ENCODE peak calls at places on chromosomes 1 and 21, in four cellular contexts. One of them, this sample, is unnamed.

GRCh38 chr21:9756677-9757076 is 764.7 kb upstream of the TPTE start:
- DNase-seq in effector memory CD4-positive, alpha-beta T cell: no peak
- DNase-seq in CD4-positive, alpha-beta memory T cell: no peak
- DNase-seq in GM23248: no peak
- DNase-seq in this sample: no peak

GRCh38 chr1:6007318-6008083 is 15.3 kb upstream of the NPHP4 start:
- DNase-seq in CD4-positive, alpha-beta memory T cell: peak; percentile 37
- DNase-seq in GM23248: no peak
- DNase-seq in effector memory CD4-positive, alpha-beta T cell: no peak
- DNase-seq in this sample: no peak

GRCh38 chr1:86394416-86394815 is 1.7 kb downstream of the ODF2L start:
- DNase-seq in GM23248: peak; percentile 76
- DNase-seq in effector memory CD4-positive, alpha-beta T cell: no peak
- DNase-seq in CD4-positive, alpha-beta memory T cell: peak; percentile 1
- DNase-seq in this sample: no peak

GRCh38 chr1:22414244-22414751 is 37.4 kb upstream of the ZBTB40 start:
- DNase-seq in GM23248: no peak
- DNase-seq in effector memory CD4-positive, alpha-beta T cell: no peak
- DNase-seq in CD4-positive, alpha-beta memory T cell: no peak
- DNase-seq in this sample: no peak

GRCh38 chr1:186418503-186418902 is 42.4 kb downstream of the PDC start:
- DNase-seq in CD4-positive, alpha-beta memory T cell: no peak
- DNase-seq in effector memory CD4-positive, alpha-beta T cell: no peak
- DNase-seq in GM23248: no peak
- DNase-seq in this sample: no peak

GRCh38 chr1:69167876-69168275 is 399.8 kb upstream of the LRRC7 start:
- DNase-seq in GM23248: no peak
- DNase-seq in effector memory CD4-positive, alpha-beta T cell: no peak
- DNase-seq in CD4-positive, alpha-beta memory T cell: no peak
- DNase-seq in this sample: no peak

GRCh38 chr1:25011966-25012625 is 82.0 kb upstream of the RUNX3 start:
- DNase-seq in GM23248: no peak
- DNase-seq in CD4-positive, alpha-beta memory T cell: no peak
- DNase-seq in effector memory CD4-positive, alpha-beta T cell: no peak
- DNase-seq in this sample: no peak

GRCh38 chr1:24888971-24889670 is 41.0 kb downstream of the RUNX3 start:
- DNase-seq in CD4-positive, alpha-beta memory T cell: no peak
- DNase-seq in effector memory CD4-positive, alpha-beta T cell: no peak
- DNase-seq in GM23248: peak; percentile 91
- DNase-seq in this sample: no peak

GRCh38 chr1:238830036-238830611 is 556.2 kb upstream of the CHRM3 start:
- DNase-seq in GM23248: no peak
- DNase-seq in CD4-positive, alpha-beta memory T cell: no peak
- DNase-seq in effector memory CD4-positive, alpha-beta T cell: no peak
- DNase-seq in this sample: no peak

GRCh38 chr1:200558866-200559459 is 61.6 kb downstream of the KIF14 start:
- DNase-seq in GM23248: peak; percentile 73
- DNase-seq in CD4-positive, alpha-beta memory T cell: peak; percentile 8
- DNase-seq in effector memory CD4-positive, alpha-beta T cell: no peak
- DNase-seq in this sample: peak; percentile 22

GRCh38 chr1:54268714-54269297 is 68.8 kb downstream of the MRPL37 start:
- DNase-seq in effector memory CD4-positive, alpha-beta T cell: no peak
- DNase-seq in GM23248: no peak
- DNase-seq in CD4-positive, alpha-beta memory T cell: no peak
- DNase-seq in this sample: no peak

GRCh38 chr1:21077085-21077484 is 99.6 kb downstream of the EIF4G3 start:
- DNase-seq in CD4-positive, alpha-beta memory T cell: no peak
- DNase-seq in GM23248: peak; percentile 71
- DNase-seq in effector memory CD4-positive, alpha-beta T cell: no peak
- DNase-seq in this sample: no peak

GRCh38 chr1:201840055-201840454 is 11.1 kb downstream of the IPO9 start:
- DNase-seq in effector memory CD4-positive, alpha-beta T cell: no peak
- DNase-seq in GM23248: no peak
- DNase-seq in CD4-positive, alpha-beta memory T cell: no peak
- DNase-seq in this sample: no peak

GRCh38 chr1:202567747-202568146 is 142.5 kb downstream of the SYT2 start:
- DNase-seq in CD4-positive, alpha-beta memory T cell: no peak
- DNase-seq in GM23248: peak; percentile 64
- DNase-seq in effector memory CD4-positive, alpha-beta T cell: no peak
- DNase-seq in this sample: no peak

GRCh38 chr1:220786337-220787068 is at the start of gene MTARC1:
- DNase-seq in GM23248: peak; percentile 70
- DNase-seq in effector memory CD4-positive, alpha-beta T cell: no peak
- DNase-seq in CD4-positive, alpha-beta memory T cell: no peak
- DNase-seq in this sample: peak; percentile 52

GRCh38 chr21:45258476-45258875 is 29.2 kb downstream of the POFUT2 start:
- DNase-seq in effector memory CD4-positive, alpha-beta T cell: no peak
- DNase-seq in CD4-positive, alpha-beta memory T cell: no peak
- DNase-seq in GM23248: no peak
- DNase-seq in this sample: no peak

GRCh38 chr1:60865146-60865545 is 217.2 kb upstream of the NFIA start:
- DNase-seq in GM23248: no peak
- DNase-seq in CD4-positive, alpha-beta memory T cell: no peak
- DNase-seq in effector memory CD4-positive, alpha-beta T cell: no peak
- DNase-seq in this sample: no peak

GRCh38 chr1:96918406-96918805 is 196.8 kb downstream of the PTBP2 start:
- DNase-seq in effector memory CD4-positive, alpha-beta T cell: no peak
- DNase-seq in CD4-positive, alpha-beta memory T cell: no peak
- DNase-seq in GM23248: peak; percentile 81
- DNase-seq in this sample: no peak

GRCh38 chr1:112058815-112059450 is 69.5 kb upstream of the KCND3 start:
- DNase-seq in effector memory CD4-positive, alpha-beta T cell: no peak
- DNase-seq in CD4-positive, alpha-beta memory T cell: no peak
- DNase-seq in GM23248: no peak
- DNase-seq in this sample: no peak

GRCh38 chr1:169003864-169004516 is 102.5 kb upstream of the ATP1B1 start:
- DNase-seq in CD4-positive, alpha-beta memory T cell: no peak
- DNase-seq in effector memory CD4-positive, alpha-beta T cell: no peak
- DNase-seq in GM23248: peak; percentile 31
- DNase-seq in this sample: no peak

GRCh38 chr1:238658766-238659165 is 727.6 kb upstream of the CHRM3 start:
- DNase-seq in CD4-positive, alpha-beta memory T cell: no peak
- DNase-seq in GM23248: peak; percentile 28
- DNase-seq in effector memory CD4-positive, alpha-beta T cell: no peak
- DNase-seq in this sample: no peak

GRCh38 chr1:70227439-70227838 is 6.3 kb downstream of the SRSF11 start:
- DNase-seq in CD4-positive, alpha-beta memory T cell: no peak
- DNase-seq in GM23248: peak; percentile 12
- DNase-seq in effector memory CD4-positive, alpha-beta T cell: no peak
- DNase-seq in this sample: no peak

GRCh38 chr1:232990176-232990723 is 39.8 kb downstream of the NTPCR start:
- DNase-seq in effector memory CD4-positive, alpha-beta T cell: no peak
- DNase-seq in CD4-positive, alpha-beta memory T cell: no peak
- DNase-seq in GM23248: no peak
- DNase-seq in this sample: no peak

GRCh38 chr1:232986000-232986922 is 35.9 kb downstream of the NTPCR start:
- DNase-seq in effector memory CD4-positive, alpha-beta T cell: no peak
- DNase-seq in CD4-positive, alpha-beta memory T cell: no peak
- DNase-seq in GM23248: no peak
- DNase-seq in this sample: no peak

GRCh38 chr1:232988572-232989040 is 38.2 kb downstream of the NTPCR start:
- DNase-seq in CD4-positive, alpha-beta memory T cell: no peak
- DNase-seq in effector memory CD4-positive, alpha-beta T cell: no peak
- DNase-seq in GM23248: peak; percentile 65
- DNase-seq in this sample: no peak

GRCh38 chr1:232987046-232987445 is 36.6 kb downstream of the NTPCR start:
- DNase-seq in GM23248: no peak
- DNase-seq in CD4-positive, alpha-beta memory T cell: no peak
- DNase-seq in effector memory CD4-positive, alpha-beta T cell: no peak
- DNase-seq in this sample: no peak

GRCh38 chr1:232987741-232988140 is 37.3 kb downstream of the NTPCR start:
- DNase-seq in effector memory CD4-positive, alpha-beta T cell: no peak
- DNase-seq in GM23248: no peak
- DNase-seq in CD4-positive, alpha-beta memory T cell: no peak
- DNase-seq in this sample: no peak
- H3K4me3 ChIP-seq in effector memory CD4-positive, alpha-beta T cell: no peak overlapping the region
- H3K4me3 ChIP-seq in GM23248: no peak overlapping the region
- H3K4me3 ChIP-seq in CD4-positive, alpha-beta memory T cell: no peak overlapping the region
- H3K4me3 ChIP-seq in this sample: no peak overlapping the region

DNA sequence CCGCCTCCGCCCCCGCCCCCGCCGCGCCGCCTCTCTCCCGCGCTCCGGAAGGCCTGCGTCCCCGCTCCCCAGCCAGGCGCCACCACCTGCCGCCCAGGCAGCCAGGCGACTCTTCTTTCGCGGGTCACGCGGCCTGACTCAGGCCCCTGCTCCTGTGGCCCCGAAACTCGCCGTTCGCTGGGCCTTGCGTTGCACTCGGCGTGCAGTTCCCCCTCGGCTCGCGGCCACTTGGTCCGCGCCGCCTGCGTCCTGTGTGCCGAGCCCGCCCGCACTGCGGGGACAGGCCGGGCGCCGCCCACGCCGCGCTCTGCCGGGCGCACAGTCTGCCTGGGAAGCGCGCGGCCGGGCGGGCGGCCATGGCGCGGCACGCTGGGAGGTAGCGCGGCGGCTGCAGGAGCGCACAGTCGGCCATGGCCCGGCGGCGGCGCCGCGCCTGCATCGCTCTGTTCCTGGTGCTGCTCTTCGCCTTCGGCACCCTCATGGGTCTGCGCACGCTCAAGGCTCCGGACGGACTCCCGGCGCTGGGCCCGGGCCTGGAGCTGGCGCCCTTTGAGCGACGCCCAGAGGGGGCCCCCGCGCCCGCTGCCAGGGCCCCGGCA is at the start of gene MANEAL:
- DNase-seq in CD4-positive, alpha-beta memory T cell: peak; percentile 17
- DNase-seq in effector memory CD4-positive, alpha-beta T cell: no peak
- DNase-seq in GM23248: peak; percentile 76
- DNase-seq in this sample: peak; percentile 85
- H3K27me3 ChIP-seq in CD4-positive, alpha-beta memory T cell: no peaks in the 10 kb centered on the region
- H3K27me3 ChIP-seq in effector memory CD4-positive, alpha-beta T cell: peaks cover 3% of the 10 kb centered on the region
- H3K27me3 ChIP-seq in GM23248: peaks cover 35% of the 10 kb centered on the region
- H3K27me3 ChIP-seq in this sample: no peaks in the 10 kb centered on the region

GRCh38 chr1:204439976-204440375 is 28.4 kb upstream of the PPP1R15B start:
- DNase-seq in CD4-positive, alpha-beta memory T cell: no peak
- DNase-seq in GM23248: no peak
- DNase-seq in effector memory CD4-positive, alpha-beta T cell: no peak
- DNase-seq in this sample: no peak
- H3K36me3 ChIP-seq in CD4-positive, alpha-beta memory T cell: peaks cover 59% of the 10 kb centered on the region
- H3K36me3 ChIP-seq in GM23248: no peaks in the 10 kb centered on the region
- H3K36me3 ChIP-seq in effector memory CD4-positive, alpha-beta T cell: peaks cover 76% of the 10 kb centered on the region
- H3K36me3 ChIP-seq in this sample: peaks cover 27% of the 10 kb centered on the region

GRCh38 chr1:88983791-88984552 is 8.5 kb downstream of the KYAT3 start:
- DNase-seq in GM23248: peak; percentile 71
- DNase-seq in CD4-positive, alpha-beta memory T cell: peak; percentile 69
- DNase-seq in effector memory CD4-positive, alpha-beta T cell: peak; percentile 15
- DNase-seq in this sample: peak; percentile 45

GRCh38 chr1:88982055-88982454 is 10.4 kb downstream of the KYAT3 start:
- DNase-seq in CD4-positive, alpha-beta memory T cell: no peak
- DNase-seq in GM23248: peak; percentile 37
- DNase-seq in effector memory CD4-positive, alpha-beta T cell: no peak
- DNase-seq in this sample: no peak

GRCh38 chr1:88985033-88985432 is 7.4 kb downstream of the KYAT3 start:
- DNase-seq in GM23248: peak; percentile 86
- DNase-seq in effector memory CD4-positive, alpha-beta T cell: no peak
- DNase-seq in CD4-positive, alpha-beta memory T cell: no peak
- DNase-seq in this sample: no peak

GRCh38 chr1:88985692-88986091 is 6.7 kb downstream of the KYAT3 start:
- DNase-seq in CD4-positive, alpha-beta memory T cell: no peak
- DNase-seq in effector memory CD4-positive, alpha-beta T cell: no peak
- DNase-seq in GM23248: no peak
- DNase-seq in this sample: no peak

GRCh38 chr1:88984553-88984945 is 7.9 kb downstream of the KYAT3 start:
- DNase-seq in effector memory CD4-positive, alpha-beta T cell: no peak
- DNase-seq in CD4-positive, alpha-beta memory T cell: no peak
- DNase-seq in GM23248: peak; percentile 35
- DNase-seq in this sample: no peak
- H3K4me3 ChIP-seq in effector memory CD4-positive, alpha-beta T cell: no peak overlapping the region
- H3K4me3 ChIP-seq in CD4-positive, alpha-beta memory T cell: no peak overlapping the region
- H3K4me3 ChIP-seq in GM23248: peak overlapping the region; percentile 39
- H3K4me3 ChIP-seq in this sample: no peak overlapping the region

GRCh38 chr1:62964141-62964540 is 180.2 kb downstream of the ATG4C start:
- DNase-seq in GM23248: no peak
- DNase-seq in CD4-positive, alpha-beta memory T cell: no peak
- DNase-seq in effector memory CD4-positive, alpha-beta T cell: no peak
- DNase-seq in this sample: peak; percentile 26
- H3K27me3 ChIP-seq in GM23248: peaks cover 11% of the 10 kb centered on the region
- H3K27me3 ChIP-seq in CD4-positive, alpha-beta memory T cell: no peaks in the 10 kb centered on the region
- H3K27me3 ChIP-seq in effector memory CD4-positive, alpha-beta T cell: peaks cover 6% of the 10 kb centered on the region
- H3K27me3 ChIP-seq in this sample: no peaks in the 10 kb centered on the region

This sample was measured in GM06990.